ENCODE peak calls at places on chromosomes 4 and X, in six cellular contexts. One of them, this sample, is unnamed.
A peak's percentile ranks its signal among the peaks of the same experiment; 100 is the strongest.

GRCh38 chr4:180377741-180378140 is 1865.5 kb upstream of the TENM3 start:
- DNase-seq in colonic mucosa: no peak
- DNase-seq in CD4-positive, alpha-beta memory T cell: no peak
- DNase-seq in suprapubic skin: no peak
- DNase-seq in lower leg skin: no peak
- DNase-seq in ascending aorta: no peak
- DNase-seq in this sample: peak; percentile 21

GRCh38 chr4:84915396-84915780 is 51.1 kb downstream of the WDFY3 start:
- DNase-seq in colonic mucosa: no peak
- DNase-seq in CD4-positive, alpha-beta memory T cell: no peak
- DNase-seq in suprapubic skin: no peak
- DNase-seq in lower leg skin: no peak
- DNase-seq in ascending aorta: no peak
- DNase-seq in this sample: peak; percentile 21

GRCh38 chr4:145320269-145320668 is 139.9 kb upstream of the OTUD4 start:
- DNase-seq in colonic mucosa: peak; percentile 21
- DNase-seq in CD4-positive, alpha-beta memory T cell: no peak
- DNase-seq in suprapubic skin: no peak
- DNase-seq in lower leg skin: no peak
- DNase-seq in ascending aorta: no peak
- DNase-seq in this sample: no peak

GRCh38 chr4:119260528-119260927 is 48.0 kb downstream of the USP53 start:
- DNase-seq in colonic mucosa: no peak
- DNase-seq in CD4-positive, alpha-beta memory T cell: no peak
- DNase-seq in suprapubic skin: no peak
- DNase-seq in lower leg skin: no peak
- DNase-seq in ascending aorta: no peak
- DNase-seq in this sample: no peak

GRCh38 chrX:109777749-109778148 is 44.7 kb upstream of the ACSL4 start:
- DNase-seq in colonic mucosa: no peak
- DNase-seq in CD4-positive, alpha-beta memory T cell: no peak
- DNase-seq in suprapubic skin: no peak
- DNase-seq in lower leg skin: no peak
- DNase-seq in ascending aorta: no peak
- DNase-seq in this sample: no peak

GRCh38 chrX:21374994-21375794 is 976 bp downstream of the CNKSR2 start:
- DNase-seq in colonic mucosa: no peak
- DNase-seq in CD4-positive, alpha-beta memory T cell: peak; percentile 4
- DNase-seq in suprapubic skin: no peak
- DNase-seq in lower leg skin: no peak
- DNase-seq in ascending aorta: no peak
- DNase-seq in this sample: no peak

GRCh38 chr4:184991860-184992259 is 26.4 kb upstream of the HELT start:
- DNase-seq in colonic mucosa: no peak
- DNase-seq in CD4-positive, alpha-beta memory T cell: no peak
- DNase-seq in suprapubic skin: no peak
- DNase-seq in lower leg skin: no peak
- DNase-seq in ascending aorta: no peak
- DNase-seq in this sample: no peak

GRCh38 chr4:155676430-155676825 is 9.8 kb downstream of the GUCY1A1 start:
- DNase-seq in colonic mucosa: no peak
- DNase-seq in CD4-positive, alpha-beta memory T cell: no peak
- DNase-seq in suprapubic skin: no peak
- DNase-seq in lower leg skin: no peak
- DNase-seq in ascending aorta: no peak
- DNase-seq in this sample: no peak

GRCh38 chr4:63580796-63581475 is 828.3 kb downstream of the TECRL start:
- DNase-seq in colonic mucosa: no peak
- DNase-seq in CD4-positive, alpha-beta memory T cell: no peak
- DNase-seq in suprapubic skin: no peak
- DNase-seq in lower leg skin: no peak
- DNase-seq in ascending aorta: no peak
- DNase-seq in this sample: no peak

GRCh38 chr4:124304936-124305335 is 407.6 kb downstream of the ANKRD50 start:
- DNase-seq in colonic mucosa: no peak
- DNase-seq in CD4-positive, alpha-beta memory T cell: no peak
- DNase-seq in suprapubic skin: no peak
- DNase-seq in lower leg skin: no peak
- DNase-seq in ascending aorta: no peak
- DNase-seq in this sample: peak; percentile 72

GRCh38 chrX:154696328-154697045 is 43.1 kb upstream of the CTAG2 start:
- DNase-seq in colonic mucosa: no peak
- DNase-seq in CD4-positive, alpha-beta memory T cell: no peak
- DNase-seq in suprapubic skin: no peak
- DNase-seq in lower leg skin: no peak
- DNase-seq in ascending aorta: no peak
- DNase-seq in this sample: peak; percentile 61

GRCh38 chr4:82431026-82431745 is 796 bp downstream of the ENOPH1 start:
- DNase-seq in colonic mucosa: peak; percentile 59
- DNase-seq in CD4-positive, alpha-beta memory T cell: peak; percentile 43
- DNase-seq in suprapubic skin: peak; percentile 74
- DNase-seq in lower leg skin: peak; percentile 89
- DNase-seq in ascending aorta: no peak
- DNase-seq in this sample: no peak

GRCh38 chrX:122565952-122566351 is 618.1 kb upstream of the GRIA3 start:
- DNase-seq in colonic mucosa: no peak
- DNase-seq in CD4-positive, alpha-beta memory T cell: no peak
- DNase-seq in suprapubic skin: no peak
- DNase-seq in lower leg skin: no peak
- DNase-seq in ascending aorta: no peak
- DNase-seq in this sample: peak; percentile 90

GRCh38 chr4:140764785-140765392 is 8.7 kb upstream of the TBC1D9 start:
- DNase-seq in colonic mucosa: no peak
- DNase-seq in CD4-positive, alpha-beta memory T cell: no peak
- DNase-seq in suprapubic skin: no peak
- DNase-seq in lower leg skin: no peak
- DNase-seq in ascending aorta: no peak
- DNase-seq in this sample: no peak

GRCh38 chrX:153662266-153662665 is 11.3 kb downstream of the PNCK start:
- DNase-seq in colonic mucosa: peak; percentile 61
- DNase-seq in CD4-positive, alpha-beta memory T cell: peak; percentile 56
- DNase-seq in suprapubic skin: peak; percentile 67
- DNase-seq in lower leg skin: peak; percentile 88
- DNase-seq in ascending aorta: no peak
- DNase-seq in this sample: no peak

GRCh38 chr4:88860594-88860993 is 163.0 kb upstream of the NAP1L5 start:
- DNase-seq in colonic mucosa: no peak
- DNase-seq in CD4-positive, alpha-beta memory T cell: no peak
- DNase-seq in suprapubic skin: no peak
- DNase-seq in lower leg skin: no peak
- DNase-seq in ascending aorta: no peak
- DNase-seq in this sample: no peak

GRCh38 chr4:106565727-106566126 is 197.1 kb upstream of the GIMD1 start:
- DNase-seq in colonic mucosa: no peak
- DNase-seq in CD4-positive, alpha-beta memory T cell: no peak
- DNase-seq in suprapubic skin: no peak
- DNase-seq in lower leg skin: no peak
- DNase-seq in ascending aorta: no peak
- DNase-seq in this sample: no peak

GRCh38 chr4:168524006-168524405 is 27.2 kb downstream of the PALLD start:
- DNase-seq in colonic mucosa: no peak
- DNase-seq in CD4-positive, alpha-beta memory T cell: no peak
- DNase-seq in suprapubic skin: no peak
- DNase-seq in lower leg skin: no peak
- DNase-seq in ascending aorta: no peak
- DNase-seq in this sample: peak; percentile 76

GRCh38 chrX:106286053-106286650 is 118.0 kb downstream of the PWWP3B start:
- DNase-seq in colonic mucosa: no peak
- DNase-seq in CD4-positive, alpha-beta memory T cell: no peak
- DNase-seq in suprapubic skin: no peak
- DNase-seq in lower leg skin: no peak
- DNase-seq in ascending aorta: no peak
- DNase-seq in this sample: peak; percentile 36

GRCh38 chrX:103681443-103681842 is 5.1 kb downstream of the MORF4L2 start:
- DNase-seq in colonic mucosa: no peak
- DNase-seq in CD4-positive, alpha-beta memory T cell: no peak
- DNase-seq in suprapubic skin: no peak
- DNase-seq in lower leg skin: no peak
- DNase-seq in ascending aorta: no peak
- DNase-seq in this sample: no peak

GRCh38 chrX:108001218-108001814 is 19.1 kb upstream of the TEX13B start:
- DNase-seq in colonic mucosa: no peak
- DNase-seq in CD4-positive, alpha-beta memory T cell: peak; percentile 62
- DNase-seq in suprapubic skin: no peak
- DNase-seq in lower leg skin: no peak
- DNase-seq in ascending aorta: no peak
- DNase-seq in this sample: no peak

GRCh38 chr4:76539979-76540378 is 105.0 kb downstream of the SHROOM3 start:
- DNase-seq in colonic mucosa: no peak
- DNase-seq in CD4-positive, alpha-beta memory T cell: no peak
- DNase-seq in suprapubic skin: no peak
- DNase-seq in lower leg skin: no peak
- DNase-seq in ascending aorta: no peak
- DNase-seq in this sample: no peak

GRCh38 chr4:85701881-85702321 is 227.0 kb downstream of the ARHGAP24 start:
- DNase-seq in colonic mucosa: no peak
- DNase-seq in CD4-positive, alpha-beta memory T cell: no peak
- DNase-seq in suprapubic skin: no peak
- DNase-seq in lower leg skin: no peak
- DNase-seq in ascending aorta: no peak
- DNase-seq in this sample: no peak

GRCh38 chr4:35105486-35105885 is 1138.8 kb downstream of the ARAP2 start:
- DNase-seq in colonic mucosa: no peak
- DNase-seq in CD4-positive, alpha-beta memory T cell: no peak
- DNase-seq in suprapubic skin: no peak
- DNase-seq in lower leg skin: no peak
- DNase-seq in ascending aorta: no peak
- DNase-seq in this sample: no peak

GRCh38 chr4:73729534-73730165 is 10.7 kb upstream of the CXCL8 start:
- DNase-seq in colonic mucosa: peak; percentile 73
- DNase-seq in CD4-positive, alpha-beta memory T cell: no peak
- DNase-seq in suprapubic skin: peak; percentile 76
- DNase-seq in lower leg skin: peak; percentile 91
- DNase-seq in ascending aorta: no peak
- DNase-seq in this sample: peak; percentile 84

GRCh38 chrX:147072747-147073146 is 258.2 kb upstream of the CXorf51A start:
- DNase-seq in colonic mucosa: no peak
- DNase-seq in CD4-positive, alpha-beta memory T cell: no peak
- DNase-seq in suprapubic skin: no peak
- DNase-seq in lower leg skin: no peak
- DNase-seq in ascending aorta: no peak
- DNase-seq in this sample: no peak

GRCh38 chrX:135384161-135384836 is 37.4 kb upstream of the SMIM10L2A start:
- DNase-seq in colonic mucosa: no peak
- DNase-seq in CD4-positive, alpha-beta memory T cell: peak; percentile 68
- DNase-seq in suprapubic skin: no peak
- DNase-seq in lower leg skin: no peak
- DNase-seq in ascending aorta: no peak
- DNase-seq in this sample: no peak

GRCh38 chr4:139599594-139600374 is 43.8 kb upstream of the SETD7 start:
- DNase-seq in colonic mucosa: no peak
- DNase-seq in CD4-positive, alpha-beta memory T cell: no peak
- DNase-seq in suprapubic skin: no peak
- DNase-seq in lower leg skin: no peak
- DNase-seq in ascending aorta: no peak
- DNase-seq in this sample: no peak

GRCh38 chrX:136906921-136907510 is 26.5 kb upstream of the RBMX start:
- DNase-seq in colonic mucosa: no peak
- DNase-seq in CD4-positive, alpha-beta memory T cell: no peak
- DNase-seq in suprapubic skin: no peak
- DNase-seq in lower leg skin: peak; percentile 68
- DNase-seq in ascending aorta: no peak
- DNase-seq in this sample: no peak
- H3K4me3 ChIP-seq in colonic mucosa: no peak overlapping the region
- H3K4me3 ChIP-seq in CD4-positive, alpha-beta memory T cell: no peak overlapping the region
- H3K4me3 ChIP-seq in suprapubic skin: no peak overlapping the region
- H3K4me3 ChIP-seq in lower leg skin: no peak overlapping the region
- H3K4me3 ChIP-seq in ascending aorta: no peak overlapping the region
- H3K4me3 ChIP-seq in this sample: no peak overlapping the region

GRCh38 chr4:151012376-151012775 is 2.7 kb downstream of the LRBA start:
- DNase-seq in colonic mucosa: no peak
- DNase-seq in CD4-positive, alpha-beta memory T cell: no peak
- DNase-seq in suprapubic skin: no peak
- DNase-seq in lower leg skin: no peak
- DNase-seq in ascending aorta: no peak
- DNase-seq in this sample: no peak

GRCh38 chr4:151013944-151014343 is 1.1 kb downstream of the LRBA start:
- DNase-seq in colonic mucosa: no peak
- DNase-seq in CD4-positive, alpha-beta memory T cell: no peak
- DNase-seq in suprapubic skin: no peak
- DNase-seq in lower leg skin: no peak
- DNase-seq in ascending aorta: no peak
- DNase-seq in this sample: no peak

GRCh38 chr4:151012836-151013235 is 2.2 kb downstream of the LRBA start:
- DNase-seq in colonic mucosa: peak; percentile 54
- DNase-seq in CD4-positive, alpha-beta memory T cell: no peak
- DNase-seq in suprapubic skin: no peak
- DNase-seq in lower leg skin: no peak
- DNase-seq in ascending aorta: no peak
- DNase-seq in this sample: no peak

GRCh38 chr4:151014521-151015457 is at the start of gene LRBA:
- DNase-seq in colonic mucosa: peak; percentile 95
- DNase-seq in CD4-positive, alpha-beta memory T cell: peak; percentile 83
- DNase-seq in suprapubic skin: no peak
- DNase-seq in lower leg skin: peak; percentile 95
- DNase-seq in ascending aorta: peak; percentile 16
- DNase-seq in this sample: no peak

GRCh38 chr4:151013491-151013890 is 1.6 kb downstream of the LRBA start:
- DNase-seq in colonic mucosa: no peak
- DNase-seq in CD4-positive, alpha-beta memory T cell: no peak
- DNase-seq in suprapubic skin: no peak
- DNase-seq in lower leg skin: no peak
- DNase-seq in ascending aorta: no peak
- DNase-seq in this sample: no peak
- H3K4me3 ChIP-seq in colonic mucosa: peak overlapping the region; percentile 78
- H3K4me3 ChIP-seq in CD4-positive, alpha-beta memory T cell: peak overlapping the region; percentile 92
- H3K4me3 ChIP-seq in suprapubic skin: peak overlapping the region; percentile 88
- H3K4me3 ChIP-seq in lower leg skin: no peak overlapping the region
- H3K4me3 ChIP-seq in ascending aorta: peak overlapping the region; percentile 97
- H3K4me3 ChIP-seq in this sample: no peak overlapping the region

GRCh38 chr4:8242782-8243556 is 26.6 kb upstream of the HTRA3 start:
- DNase-seq in colonic mucosa: no peak
- DNase-seq in CD4-positive, alpha-beta memory T cell: no peak
- DNase-seq in suprapubic skin: no peak
- DNase-seq in lower leg skin: no peak
- DNase-seq in ascending aorta: no peak
- DNase-seq in this sample: no peak
- H3K4me3 ChIP-seq in colonic mucosa: no peak overlapping the region
- H3K4me3 ChIP-seq in CD4-positive, alpha-beta memory T cell: no peak overlapping the region
- H3K4me3 ChIP-seq in suprapubic skin: no peak overlapping the region
- H3K4me3 ChIP-seq in lower leg skin: no peak overlapping the region
- H3K4me3 ChIP-seq in ascending aorta: no peak overlapping the region
- H3K4me3 ChIP-seq in this sample: no peak overlapping the region

DNA sequence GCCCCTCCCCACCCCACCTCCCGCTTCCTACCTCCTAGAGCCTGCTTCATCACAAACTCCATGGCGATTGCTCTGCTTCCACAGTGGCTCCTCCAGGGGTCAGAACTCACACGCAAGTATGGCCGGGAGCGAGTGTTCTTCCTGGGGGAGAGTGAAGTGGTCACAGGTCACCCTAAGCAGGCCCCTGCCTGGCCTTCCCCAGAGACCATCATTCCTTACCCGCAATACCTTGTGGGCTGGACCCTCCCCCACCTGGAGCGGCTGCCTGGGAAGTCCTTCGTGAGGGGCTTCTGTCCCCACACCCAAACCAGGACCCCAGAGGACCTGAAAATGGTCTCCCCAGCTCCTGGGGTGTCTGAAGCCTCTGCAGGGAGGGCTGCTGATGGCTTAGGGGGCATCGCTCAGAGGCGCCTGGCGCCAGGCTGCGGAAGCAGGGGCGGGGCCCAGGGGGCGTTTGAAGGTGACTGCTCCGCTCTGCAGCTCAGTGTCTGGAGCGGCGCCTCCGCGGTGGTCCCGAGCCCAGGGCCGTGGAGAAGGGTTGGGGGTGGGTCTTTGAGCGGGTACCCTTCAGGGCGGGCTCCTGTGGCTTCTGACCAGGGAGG is 1.4 kb downstream of the CPLX1 start:
- DNase-seq in colonic mucosa: no peak
- DNase-seq in CD4-positive, alpha-beta memory T cell: no peak
- DNase-seq in suprapubic skin: peak; percentile 44
- DNase-seq in lower leg skin: no peak
- DNase-seq in ascending aorta: no peak
- DNase-seq in this sample: no peak
- H3K4me3 ChIP-seq in colonic mucosa: no peak overlapping the region
- H3K4me3 ChIP-seq in CD4-positive, alpha-beta memory T cell: no peak overlapping the region
- H3K4me3 ChIP-seq in suprapubic skin: no peak overlapping the region
- H3K4me3 ChIP-seq in lower leg skin: no peak overlapping the region
- H3K4me3 ChIP-seq in ascending aorta: no peak overlapping the region
- H3K4me3 ChIP-seq in this sample: no peak overlapping the region

This sample was measured in skeletal muscle cell.